ENCODE peak calls at places on chromosomes 16 and 17, in eight cellular contexts. H is upper lobe of right lung; C is right cardiac atrium; F is left lung; U is lower lobe of right lung; N is CD8-positive, alpha-beta T cell; Y is IMR-90; W is naive thymus-derived CD4-positive, alpha-beta T cell. D is an unnamed sample.
A peak's percentile ranks its signal among the peaks of the same experiment; 100 is the strongest.

GRCh38 chr17:4940625-4941021 is 555 bp downstream of the RNF167 start:
- ATAC-seq in H (no peak), C (no peak), F (no peak), U (no peak), N (no peak), Y (no peak), W (no peak), D (no peak)

GRCh38 chr16:68707341-68708152 is 29.5 kb upstream of the CDH1 start:
- ATAC-seq in H (peak; percentile 75), C (peak; percentile 56), F (peak; percentile 76), U (peak; percentile 83), N (no peak), Y (peak; percentile 49), W (no peak), D (peak; percentile 22)

GRCh38 chr16:77869997-77870813 is 81.8 kb downstream of the VAT1L start:
- ATAC-seq in H (peak; percentile 44), C (peak; percentile 53), F (peak; percentile 29), U (peak; percentile 36), N (no peak), Y (peak; percentile 61), W (no peak), D (no peak)

GRCh38 chr16:56311208-56312027 is 113.9 kb downstream of the AMFR start:
- ATAC-seq in H (peak; percentile 24), C (peak; percentile 28), F (no peak), U (peak; percentile 24), N (no peak), Y (no peak), W (no peak), D (no peak)

GRCh38 chr16:81817789-81818304 is 38.8 kb downstream of the PLCG2 start:
- ATAC-seq in H (peak; percentile 79), C (peak; percentile 29), F (peak; percentile 56), U (peak; percentile 70), N (peak; percentile 61), Y (no peak), W (peak; percentile 83), D (no peak)

GRCh38 chr16:81843243-81843582 is 64.1 kb downstream of the PLCG2 start:
- ATAC-seq in H (no peak), C (no peak), F (no peak), U (no peak), N (no peak), Y (no peak), W (no peak), D (no peak)

GRCh38 chr16:68263559-68264127 is 683 bp upstream of the SLC7A6 start:
- ATAC-seq in H (no peak), C (no peak), F (no peak), U (no peak), N (peak; percentile 4), Y (no peak), W (no peak), D (no peak)

GRCh38 chr17:77569846-77570564 is 388.5 kb upstream of the TNRC6C start:
- ATAC-seq in H (peak; percentile 6), C (peak; percentile 10), F (no peak), U (no peak), N (no peak), Y (no peak), W (no peak), D (peak; percentile 11)

GRCh38 chr16:1159973-1160772 is 7.3 kb downstream of the CACNA1H start:
- ATAC-seq in H (peak; percentile 5), C (peak; percentile 70), F (peak; percentile 47), U (peak; percentile 7), N (no peak), Y (no peak), W (no peak), D (peak; percentile 76)

GRCh38 chr16:60815033-60815432 is 1221.2 kb downstream of the CDH8 start:
- ATAC-seq in H (no peak), C (no peak), F (no peak), U (no peak), N (no peak), Y (no peak), W (no peak), D (no peak)

GRCh38 chr16:54931041-54931756 is 534 bp downstream of the IRX5 start:
- ATAC-seq in H (no peak), C (no peak), F (no peak), U (no peak), N (no peak), Y (no peak), W (no peak), D (no peak)

GRCh38 chr17:20927586-20927985 is 115.2 kb downstream of the USP22 start:
- ATAC-seq in H (no peak), C (peak; percentile 75), F (no peak), U (no peak), N (no peak), Y (no peak), W (no peak), D (no peak)

GRCh38 chr16:3171855-3172593 is 16.0 kb upstream of the OR1F1 start:
- ATAC-seq in H (peak; percentile 31), C (no peak), F (no peak), U (peak; percentile 26), N (peak; percentile 24), Y (peak; percentile 69), W (no peak), D (no peak)

GRCh38 chr16:4494746-4495490 is 18.7 kb downstream of the HMOX2 start:
- ATAC-seq in H (peak; percentile 43), C (peak; percentile 19), F (peak; percentile 76), U (peak; percentile 31), N (no peak), Y (peak; percentile 73), W (no peak), D (no peak)

GRCh38 chr17:27315796-27316465 is 22.0 kb downstream of the WSB1 start:
- ATAC-seq in H (no peak), C (no peak), F (no peak), U (no peak), N (no peak), Y (no peak), W (no peak), D (no peak)

GRCh38 chr17:75594499-75595283 is 7.1 kb downstream of the MYO15B start:
- ATAC-seq in H (no peak), C (no peak), F (no peak), U (no peak), N (no peak), Y (no peak), W (no peak), D (no peak)

GRCh38 chr16:89827383-89828198 is 684 bp upstream of the SPIRE2 start:
- ATAC-seq in H (peak; percentile 55), C (peak; percentile 67), F (peak; percentile 65), U (peak; percentile 79), N (no peak), Y (peak; percentile 35), W (no peak), D (peak; percentile 52)

GRCh38 chr17:81484195-81484979 is 28.2 kb downstream of the ACTG1 start:
- ATAC-seq in H (peak; percentile 90), C (peak; percentile 75), F (peak; percentile 89), U (peak; percentile 91), N (peak; percentile 75), Y (peak; percentile 79), W (peak; percentile 88), D (peak; percentile 67)
- H3K4me1 ChIP-seq in H (peaks cover 23% of the 10 kb centered on the region), C (peaks cover 14% of the 10 kb centered on the region), F (peaks cover 49% of the 10 kb centered on the region), U (peaks cover 34% of the 10 kb centered on the region), N (peaks cover 36% of the 10 kb centered on the region), Y (peaks cover 14% of the 10 kb centered on the region), W (peaks cover 10% of the 10 kb centered on the region), D (peaks cover 81% of the 10 kb centered on the region)

DNA sequence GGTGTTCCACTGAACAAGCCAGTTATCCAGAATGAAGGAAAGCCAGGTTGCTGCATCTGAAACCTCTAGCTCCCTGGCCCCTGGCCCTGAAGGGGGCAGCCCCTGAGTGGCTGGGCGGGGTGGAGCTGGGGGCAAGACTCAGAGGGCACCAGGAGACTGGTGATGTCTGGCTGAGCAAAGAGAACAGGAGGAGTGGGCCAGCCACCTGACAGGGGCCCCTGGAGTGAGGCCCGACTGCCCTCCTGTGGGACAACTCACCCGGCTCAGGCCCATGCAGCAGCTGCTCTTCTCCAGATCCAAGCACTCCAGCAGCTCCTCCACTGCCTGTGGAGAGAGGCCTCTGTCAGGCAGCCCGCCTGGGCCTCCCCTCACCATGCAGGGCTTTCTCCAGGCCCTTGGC is 60.4 kb downstream of the PIPOX start:
- ATAC-seq in H (no peak), C (no peak), F (no peak), U (no peak), N (no peak), Y (no peak), W (no peak), D (no peak)
- H3K27me3 ChIP-seq in H (no peaks in the 10 kb centered on the region), C (no peaks in the 10 kb centered on the region), F (no peaks in the 10 kb centered on the region), U (no peaks in the 10 kb centered on the region), N (no peaks in the 10 kb centered on the region), Y (no peaks in the 10 kb centered on the region), W (no peaks in the 10 kb centered on the region), D (no peaks in the 10 kb centered on the region)

DNA sequence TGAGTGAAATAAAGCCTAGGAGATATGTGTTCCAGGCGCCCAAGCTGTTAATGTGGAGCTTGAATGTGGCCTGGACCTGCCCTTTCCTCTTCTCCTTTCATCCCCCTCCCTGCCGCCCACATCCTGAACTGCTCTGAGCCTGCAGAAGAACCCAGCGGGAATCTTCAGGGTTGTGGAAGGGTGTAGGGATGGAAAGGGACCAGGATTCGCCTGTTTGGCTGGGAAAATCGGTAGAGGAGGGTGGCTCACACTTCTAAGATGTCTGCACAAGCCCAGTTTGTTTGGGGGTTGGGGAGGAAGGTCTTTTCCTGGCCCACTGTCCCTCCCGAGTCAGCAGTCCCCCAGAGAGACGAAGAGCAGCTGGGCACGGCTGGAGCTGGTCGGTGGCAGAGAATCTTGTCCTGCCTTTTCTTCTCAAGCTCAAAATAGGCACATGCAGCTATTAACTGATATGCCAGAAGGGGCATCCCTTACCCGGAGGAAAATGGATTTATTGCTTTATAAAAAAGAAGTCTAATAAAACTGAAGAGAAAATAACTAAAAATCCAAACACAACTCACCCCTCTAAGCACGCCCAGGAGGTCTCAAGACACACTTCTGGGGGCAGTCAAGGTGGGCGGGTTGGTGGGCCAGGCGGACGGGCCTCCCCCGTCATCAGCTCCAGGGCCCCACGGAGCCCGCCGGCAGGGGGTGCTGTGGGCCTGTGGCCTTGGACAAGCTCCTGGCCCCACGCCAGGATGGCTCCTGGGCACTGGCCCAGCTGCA is 11.5 kb upstream of the PITPNA start:
- ATAC-seq in H (peak; percentile 69), C (peak; percentile 64), F (peak; percentile 59), U (peak; percentile 77), N (peak; percentile 55), Y (peak; percentile 58), W (peak; percentile 55), D (peak; percentile 40)
- H3K4me3 ChIP-seq in H (no peak overlapping the region), C (no peak overlapping the region), F (no peak overlapping the region), U (no peak overlapping the region), N (no peak overlapping the region), Y (no peak overlapping the region), W (no peak overlapping the region), D (no peak overlapping the region)

GRCh38 chr16:12150600-12150999 is 174.1 kb downstream of the SNX29 start:
- ATAC-seq in H (no peak), C (no peak), F (no peak), U (no peak), N (no peak), Y (no peak), W (no peak), D (no peak)

GRCh38 chr16:12157510-12158093 is 181.1 kb downstream of the SNX29 start:
- ATAC-seq in H (no peak), C (no peak), F (no peak), U (no peak), N (no peak), Y (peak; percentile 76), W (no peak), D (no peak)

GRCh38 chr16:12155235-12155634 is 178.7 kb downstream of the SNX29 start:
- ATAC-seq in H (no peak), C (no peak), F (no peak), U (no peak), N (no peak), Y (no peak), W (no peak), D (no peak)

GRCh38 chr16:12149971-12150370 is 173.4 kb downstream of the SNX29 start:
- ATAC-seq in H (no peak), C (no peak), F (no peak), U (no peak), N (no peak), Y (no peak), W (no peak), D (no peak)

GRCh38 chr16:12153662-12154061 is 177.1 kb downstream of the SNX29 start:
- ATAC-seq in H (no peak), C (no peak), F (no peak), U (no peak), N (no peak), Y (no peak), W (no peak), D (no peak)
- H3K4me1 ChIP-seq in H (no peaks in the 10 kb centered on the region), C (no peaks in the 10 kb centered on the region), F (no peaks in the 10 kb centered on the region), U (no peaks in the 10 kb centered on the region), N (no peaks in the 10 kb centered on the region), Y (peaks cover 10% of the 10 kb centered on the region), W (no peaks in the 10 kb centered on the region), D (no peaks in the 10 kb centered on the region)